ENCODE peak calls at places on chromosome 9, in eight cellular contexts. L, M, J, G, X, H, I and Y are unnamed samples.

GRCh38 chr9:78769684-78770083 is 472.8 kb downstream of the PSAT1 start:
- DNase-seq in I (no peak), L (no peak), J (no peak), H (no peak), M (no peak), G (no peak), X (no peak), Y (no peak)

GRCh38 chr9:81318571-81318970 is 370.8 kb downstream of the TLE1 start:
- DNase-seq in I (no peak), L (no peak), X (no peak), J (no peak), G (no peak), M (no peak), H (no peak), Y (peak; percentile 47)

GRCh38 chr9:37986771-37987258 is 82.2 kb downstream of the SHB start:
- DNase-seq in L (no peak), J (no peak), H (no peak), M (no peak), G (no peak), I (no peak), X (no peak), Y (no peak)

GRCh38 chr9:132663120-132663519 is 6.7 kb downstream of the DDX31 start:
- DNase-seq in M (no peak), H (no peak), X (peak; percentile 24), G (no peak), I (no peak), L (no peak), J (no peak), Y (no peak)

GRCh38 chr9:107637421-107638420 is 148.2 kb upstream of the KLF4 start:
- DNase-seq in L (peak; percentile 98), G (peak; percentile 72), J (peak; percentile 96), I (peak; percentile 91), H (no peak), X (peak; percentile 35), M (peak; percentile 89), Y (no peak)

GRCh38 chr9:100106616-100107015 is 7.6 kb downstream of the INVS start:
- DNase-seq in M (no peak), J (no peak), L (no peak), I (no peak), H (no peak), X (no peak), G (no peak), Y (no peak)

GRCh38 chr9:127138444-127138843 is 16.0 kb upstream of the ANGPTL2 start:
- DNase-seq in J (no peak), X (no peak), H (no peak), I (no peak), L (peak; percentile 56), M (no peak), G (no peak), Y (no peak)

GRCh38 chr9:120490888-120491595 is 88.9 kb downstream of the CDK5RAP2 start:
- DNase-seq in M (no peak), H (no peak), L (no peak), J (no peak), I (no peak), X (no peak), G (no peak), Y (no peak)

GRCh38 chr9:84811072-84811725 is 141.7 kb downstream of the NTRK2 start:
- DNase-seq in H (no peak), L (no peak), I (no peak), M (no peak), G (no peak), J (no peak), X (no peak), Y (no peak)

GRCh38 chr9:120259100-120259499 is 320.9 kb downstream of the CDK5RAP2 start:
- DNase-seq in G (no peak), H (no peak), X (no peak), M (no peak), L (no peak), I (no peak), J (no peak), Y (no peak)

GRCh38 chr9:114611516-114612271 is 603 bp downstream of the TMEM268 start:
- DNase-seq in L (peak; percentile 70), X (peak; percentile 56), M (peak; percentile 89), H (peak; percentile 51), G (peak; percentile 61), J (peak; percentile 69), I (no peak), Y (peak; percentile 66)

GRCh38 chr9:105054488-105054887 is 126.5 kb upstream of the ABCA1 start:
- DNase-seq in X (no peak), J (no peak), L (no peak), M (no peak), G (no peak), I (no peak), H (no peak), Y (peak; percentile 43)